ENCODE peak calls at places on chromosomes 1 and 21, in six cellular contexts. L, I, T, Y, Z and N are unnamed samples.

GRCh38 chr1:15825800-15826199 is 18.4 kb upstream of the UQCRHL start:
- DNase-seq in Z (no peak), T (peak), I (no peak), L (no peak), Y (no peak), N (no peak)

GRCh38 chr21:37073417-37074194 is 552 bp downstream of the TTC3 start:
- DNase-seq in Y (peak), L (peak), I (peak), Z (peak), T (no peak), N (no peak)

GRCh38 chr1:67307251-67308060 is at the start of gene IL12RB2:
- DNase-seq in T (no peak), Y (no peak), Z (no peak), I (no peak), L (peak), N (no peak)

GRCh38 chr1:917076-917459 is 6.7 kb upstream of the SAMD11 start:
- DNase-seq in T (no peak), I (no peak), L (no peak), Y (no peak), Z (no peak), N (no peak)

GRCh38 chr1:180278193-180278556 is 48.1 kb downstream of the LHX4 start:
- DNase-seq in I (no peak), Z (no peak), L (no peak), T (no peak), Y (no peak), N (no peak)

GRCh38 chr1:153945795-153946621 is 510 bp downstream of the DENND4B start:
- DNase-seq in Z (peak), Y (peak), I (peak), T (peak), L (peak), N (peak)

GRCh38 chr1:216223521-216223920 is 199.7 kb downstream of the USH2A start:
- DNase-seq in L (no peak), Y (no peak), Z (no peak), T (no peak), I (no peak), N (no peak)

GRCh38 chr1:46689326-46689725 is 17.7 kb downstream of the TEX38 start:
- DNase-seq in Z (no peak), I (no peak), L (no peak), T (no peak), Y (peak), N (no peak)

GRCh38 chr1:35278886-35279554 is 10.5 kb downstream of the ZMYM4 start:
- DNase-seq in Z (no peak), Y (no peak), L (no peak), I (no peak), T (no peak), N (no peak)

GRCh38 chr1:94670273-94670672 is 128.7 kb upstream of the F3 start:
- DNase-seq in Z (no peak), I (no peak), L (no peak), Y (no peak), T (no peak), N (no peak)

GRCh38 chr21:18249542-18250152 is 5.0 kb downstream of the CHODL start:
- DNase-seq in Y (no peak), T (no peak), L (no peak), Z (no peak), I (no peak), N (no peak)

GRCh38 chr1:12336436-12336835 is 106.6 kb downstream of the VPS13D start:
- DNase-seq in I (no peak), L (no peak), T (no peak), Y (no peak), Z (no peak), N (no peak)

GRCh38 chr21:40049959-40050290 is 182.7 kb downstream of the PCP4 start:
- DNase-seq in Z (no peak), I (no peak), T (no peak), L (no peak), Y (no peak), N (no peak)

GRCh38 chr1:208808301-208808700 is 564.1 kb upstream of the PLXNA2 start:
- DNase-seq in Z (no peak), I (no peak), T (peak), Y (no peak), L (no peak), N (no peak)

GRCh38 chr1:201399352-201400126 is 415 bp upstream of the LAD1 start:
- DNase-seq in Y (no peak), Z (no peak), I (peak), L (no peak), T (peak), N (no peak)

GRCh38 chr1:198936371-198937083 is 297.7 kb downstream of the PTPRC start:
- DNase-seq in Y (no peak), Z (no peak), I (peak), T (no peak), L (no peak), N (no peak)

GRCh38 chr1:181387702-181388101 is 95.6 kb upstream of the CACNA1E start:
- DNase-seq in Z (no peak), L (no peak), Y (no peak), T (no peak), I (no peak), N (no peak)

GRCh38 chr1:38891753-38892152 is 10.4 kb upstream of the GJA9 start:
- DNase-seq in Z (no peak), I (peak), Y (no peak), T (peak), L (no peak), N (no peak)

GRCh38 chr1:5950201-5950895 is 41.9 kb downstream of the NPHP4 start:
- DNase-seq in T (no peak), Y (no peak), L (no peak), I (no peak), Z (no peak), N (no peak)

GRCh38 chr1:183048087-183049085 is 25.2 kb downstream of the LAMC1 start:
- DNase-seq in Z (no peak), L (no peak), Y (no peak), I (no peak), T (no peak), N (no peak)